ENCODE peak calls at places on chromosomes 4 and X, in six cellular contexts. One of them, this sample, is unnamed.

GRCh38 chr4:69536980-69537379 is 41.3 kb upstream of the UGT2B4 start:
- DNase-seq in foreskin fibroblast: no peak
- DNase-seq in IMR-90: no peak
- DNase-seq in Panc1: no peak
- DNase-seq in NB4: no peak
- DNase-seq in BJ: no peak
- DNase-seq in this sample: no peak

GRCh38 chrX:110056419-110056818 is 53.5 kb downstream of the TMEM164 start:
- DNase-seq in BJ: no peak
- DNase-seq in foreskin fibroblast: no peak
- DNase-seq in Panc1: no peak
- DNase-seq in NB4: no peak
- DNase-seq in IMR-90: no peak
- DNase-seq in this sample: no peak

GRCh38 chr4:48352793-48353192 is 11.5 kb downstream of the SLAIN2 start:
- DNase-seq in foreskin fibroblast: no peak
- DNase-seq in BJ: no peak
- DNase-seq in IMR-90: no peak
- DNase-seq in Panc1: no peak
- DNase-seq in NB4: no peak
- DNase-seq in this sample: no peak

GRCh38 chr4:115113382-115114106 is at the start of gene NDST4:
- DNase-seq in BJ: no peak
- DNase-seq in NB4: no peak
- DNase-seq in Panc1: no peak
- DNase-seq in foreskin fibroblast: peak
- DNase-seq in IMR-90: no peak
- DNase-seq in this sample: peak

GRCh38 chr4:147361726-147362125 is 119.2 kb upstream of the EDNRA start:
- DNase-seq in Panc1: no peak
- DNase-seq in IMR-90: peak
- DNase-seq in BJ: peak
- DNase-seq in NB4: no peak
- DNase-seq in foreskin fibroblast: peak
- DNase-seq in this sample: peak

GRCh38 chrX:55668084-55668483 is 44.9 kb downstream of the FOXR2 start:
- DNase-seq in Panc1: no peak
- DNase-seq in foreskin fibroblast: no peak
- DNase-seq in IMR-90: no peak
- DNase-seq in BJ: no peak
- DNase-seq in NB4: no peak
- DNase-seq in this sample: no peak

GRCh38 chr4:25810815-25811690 is 51.7 kb downstream of the SEL1L3 start:
- DNase-seq in Panc1: peak
- DNase-seq in IMR-90: peak
- DNase-seq in foreskin fibroblast: no peak
- DNase-seq in NB4: no peak
- DNase-seq in BJ: no peak
- DNase-seq in this sample: no peak

GRCh38 chrX:86061407-86061806 is 14.0 kb upstream of the CHM start:
- DNase-seq in foreskin fibroblast: no peak
- DNase-seq in BJ: no peak
- DNase-seq in Panc1: no peak
- DNase-seq in IMR-90: no peak
- DNase-seq in NB4: no peak
- DNase-seq in this sample: no peak

GRCh38 chr4:70994069-70994366 is 569 bp downstream of the DCK start:
- DNase-seq in foreskin fibroblast: no peak
- DNase-seq in Panc1: no peak
- DNase-seq in BJ: no peak
- DNase-seq in NB4: peak
- DNase-seq in IMR-90: no peak
- DNase-seq in this sample: no peak

GRCh38 chr4:11480683-11481082 is 52.0 kb upstream of the HS3ST1 start:
- DNase-seq in NB4: peak
- DNase-seq in IMR-90: peak
- DNase-seq in BJ: no peak
- DNase-seq in foreskin fibroblast: no peak
- DNase-seq in Panc1: no peak
- DNase-seq in this sample: no peak

GRCh38 chrX:78199851-78200250 is 60.4 kb upstream of the TAF9B start:
- DNase-seq in BJ: no peak
- DNase-seq in NB4: peak
- DNase-seq in foreskin fibroblast: peak
- DNase-seq in IMR-90: peak
- DNase-seq in Panc1: no peak
- DNase-seq in this sample: no peak

GRCh38 chrX:67648361-67648760 is 104.5 kb downstream of the AR start:
- DNase-seq in BJ: no peak
- DNase-seq in Panc1: no peak
- DNase-seq in NB4: no peak
- DNase-seq in foreskin fibroblast: no peak
- DNase-seq in IMR-90: no peak
- DNase-seq in this sample: no peak

GRCh38 chrX:136850441-136851175 is 29.9 kb downstream of the RBMX start:
- DNase-seq in foreskin fibroblast: no peak
- DNase-seq in NB4: peak
- DNase-seq in IMR-90: no peak
- DNase-seq in BJ: no peak
- DNase-seq in Panc1: no peak
- DNase-seq in this sample: no peak

GRCh38 chr4:1204828-1205591 is 32.6 kb upstream of the SPON2 start:
- DNase-seq in IMR-90: no peak
- DNase-seq in BJ: no peak
- DNase-seq in NB4: no peak
- DNase-seq in foreskin fibroblast: peak
- DNase-seq in Panc1: no peak
- DNase-seq in this sample: no peak

GRCh38 chrX:17174671-17175070 is 200.3 kb upstream of the NHS start:
- DNase-seq in NB4: no peak
- DNase-seq in foreskin fibroblast: peak
- DNase-seq in Panc1: no peak
- DNase-seq in IMR-90: no peak
- DNase-seq in BJ: no peak
- DNase-seq in this sample: no peak

GRCh38 chr4:48801016-48801715 is 21.1 kb upstream of the FRYL start:
- DNase-seq in IMR-90: no peak
- DNase-seq in NB4: no peak
- DNase-seq in Panc1: no peak
- DNase-seq in foreskin fibroblast: no peak
- DNase-seq in BJ: no peak
- DNase-seq in this sample: no peak

GRCh38 chrX:13495232-13495631 is 74.2 kb upstream of the EGFL6 start:
- DNase-seq in BJ: no peak
- DNase-seq in foreskin fibroblast: no peak
- DNase-seq in Panc1: no peak
- DNase-seq in IMR-90: no peak
- DNase-seq in NB4: no peak
- DNase-seq in this sample: no peak

GRCh38 chr4:87910795-87911194 is 64.7 kb upstream of the SPP1 start:
- DNase-seq in BJ: no peak
- DNase-seq in NB4: no peak
- DNase-seq in foreskin fibroblast: no peak
- DNase-seq in IMR-90: no peak
- DNase-seq in Panc1: no peak
- DNase-seq in this sample: no peak

GRCh38 chr4:70705856-70706461 is 15.8 kb upstream of the RUFY3 start:
- DNase-seq in foreskin fibroblast: no peak
- DNase-seq in NB4: no peak
- DNase-seq in Panc1: no peak
- DNase-seq in BJ: peak
- DNase-seq in IMR-90: peak
- DNase-seq in this sample: no peak

GRCh38 chr4:152806492-152807125 is 26.9 kb downstream of the ARFIP1 start:
- DNase-seq in foreskin fibroblast: no peak
- DNase-seq in Panc1: no peak
- DNase-seq in NB4: no peak
- DNase-seq in IMR-90: no peak
- DNase-seq in BJ: no peak
- DNase-seq in this sample: no peak

GRCh38 chr4:53364624-53365023 is 1.2 kb downstream of the SCFD2 start:
- DNase-seq in Panc1: no peak
- DNase-seq in BJ: no peak
- DNase-seq in IMR-90: no peak
- DNase-seq in NB4: no peak
- DNase-seq in foreskin fibroblast: no peak
- DNase-seq in this sample: no peak

GRCh38 chr4:79574741-79575451 is 166.9 kb upstream of the GK2 start:
- DNase-seq in IMR-90: no peak
- DNase-seq in Panc1: no peak
- DNase-seq in foreskin fibroblast: no peak
- DNase-seq in BJ: no peak
- DNase-seq in NB4: no peak
- DNase-seq in this sample: no peak

GRCh38 chr4:11585506-11585905 is 156.8 kb upstream of the HS3ST1 start:
- DNase-seq in foreskin fibroblast: peak
- DNase-seq in NB4: no peak
- DNase-seq in BJ: no peak
- DNase-seq in Panc1: no peak
- DNase-seq in IMR-90: no peak
- DNase-seq in this sample: peak

GRCh38 chr4:155944516-155944915 is 9.2 kb downstream of the CTSO start:
- DNase-seq in foreskin fibroblast: no peak
- DNase-seq in IMR-90: peak
- DNase-seq in BJ: no peak
- DNase-seq in Panc1: no peak
- DNase-seq in NB4: no peak
- DNase-seq in this sample: no peak

GRCh38 chrX:81900522-81900921 is 698.6 kb downstream of the SH3BGRL start:
- DNase-seq in Panc1: no peak
- DNase-seq in IMR-90: no peak
- DNase-seq in BJ: no peak
- DNase-seq in foreskin fibroblast: no peak
- DNase-seq in NB4: no peak
- DNase-seq in this sample: no peak

GRCh38 chrX:103376979-103377324 is 614 bp downstream of the BEX3 start:
- DNase-seq in IMR-90: peak
- DNase-seq in Panc1: no peak
- DNase-seq in foreskin fibroblast: no peak
- DNase-seq in NB4: no peak
- DNase-seq in BJ: no peak
- DNase-seq in this sample: no peak

GRCh38 chrX:9183481-9183880 is 149.6 kb upstream of the FAM9B start:
- DNase-seq in BJ: no peak
- DNase-seq in Panc1: no peak
- DNase-seq in NB4: no peak
- DNase-seq in IMR-90: no peak
- DNase-seq in foreskin fibroblast: no peak
- DNase-seq in this sample: no peak

GRCh38 chrX:10484683-10485247 is 135.6 kb downstream of the MID1 start:
- DNase-seq in NB4: no peak
- DNase-seq in IMR-90: peak
- DNase-seq in BJ: no peak
- DNase-seq in foreskin fibroblast: no peak
- DNase-seq in Panc1: no peak
- DNase-seq in this sample: no peak

GRCh38 chr4:153790962-153791551 is 2.2 kb upstream of the SFRP2 start:
- DNase-seq in BJ: no peak
- DNase-seq in IMR-90: no peak
- DNase-seq in foreskin fibroblast: peak
- DNase-seq in NB4: no peak
- DNase-seq in Panc1: no peak
- DNase-seq in this sample: no peak

DNA sequence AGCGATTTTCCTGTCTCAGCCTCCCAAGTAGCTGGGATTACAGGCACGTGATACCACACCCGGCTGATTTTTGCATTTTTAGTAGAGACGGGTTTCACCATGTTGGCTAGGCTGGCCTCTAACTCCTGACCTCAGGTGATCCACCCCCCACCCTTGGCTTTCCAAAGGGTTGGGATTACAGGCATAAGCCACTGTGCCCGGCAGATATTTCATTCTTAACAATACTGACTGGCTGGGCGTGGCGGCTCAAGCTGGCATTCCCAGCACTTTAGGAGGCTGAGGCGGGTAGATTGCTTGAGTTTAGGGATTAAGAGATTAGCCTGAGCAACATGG is 1.3 kb downstream of the PQBP1 start:
- DNase-seq in foreskin fibroblast: no peak
- DNase-seq in Panc1: no peak
- DNase-seq in NB4: no peak
- DNase-seq in BJ: no peak
- DNase-seq in IMR-90: no peak
- DNase-seq in this sample: no peak
- H3K4me3 ChIP-seq in foreskin fibroblast: no peak
- H3K4me3 ChIP-seq in Panc1: peak
- H3K4me3 ChIP-seq in NB4: no peak
- H3K4me3 ChIP-seq in BJ: no peak
- H3K4me3 ChIP-seq in IMR-90: no peak
- H3K4me3 ChIP-seq in this sample: no peak

GRCh38 chr4:67714955-67715354 is 14.0 kb upstream of the UBA6 start:
- DNase-seq in BJ: no peak
- DNase-seq in foreskin fibroblast: no peak
- DNase-seq in NB4: no peak
- DNase-seq in IMR-90: no peak
- DNase-seq in Panc1: no peak
- DNase-seq in this sample: no peak
- TF ChIP-seq CTCF in BJ: no peak
- TF ChIP-seq CTCF in foreskin fibroblast: no peak
- TF ChIP-seq CTCF in NB4: no peak
- TF ChIP-seq CTCF in IMR-90: no peak
- TF ChIP-seq CTCF in Panc1: no peak
- TF ChIP-seq CTCF in this sample: no peak

GRCh38 chrX:3485727-3486126 is 139.3 kb upstream of the MXRA5 start:
- DNase-seq in Panc1: no peak
- DNase-seq in BJ: no peak
- DNase-seq in NB4: no peak
- DNase-seq in foreskin fibroblast: no peak
- DNase-seq in IMR-90: no peak
- DNase-seq in this sample: no peak
- H3K4me3 ChIP-seq in Panc1: no peak
- H3K4me3 ChIP-seq in BJ: no peak
- H3K4me3 ChIP-seq in NB4: no peak
- H3K4me3 ChIP-seq in foreskin fibroblast: no peak
- H3K4me3 ChIP-seq in IMR-90: no peak
- H3K4me3 ChIP-seq in this sample: no peak

GRCh38 chr4:157220026-157220881 is at the start of gene GRIA2:
- DNase-seq in BJ: no peak
- DNase-seq in IMR-90: peak
- DNase-seq in NB4: peak
- DNase-seq in foreskin fibroblast: peak
- DNase-seq in Panc1: no peak
- DNase-seq in this sample: no peak

GRCh38 chr4:157221426-157221894 is 932 bp downstream of the GRIA2 start:
- DNase-seq in foreskin fibroblast: peak
- DNase-seq in NB4: no peak
- DNase-seq in BJ: no peak
- DNase-seq in IMR-90: no peak
- DNase-seq in Panc1: no peak
- DNase-seq in this sample: no peak

GRCh38 chr4:157222764-157223145 is 2.2 kb downstream of the GRIA2 start:
- DNase-seq in IMR-90: no peak
- DNase-seq in BJ: no peak
- DNase-seq in foreskin fibroblast: no peak
- DNase-seq in Panc1: no peak
- DNase-seq in NB4: no peak
- DNase-seq in this sample: no peak

GRCh38 chr4:157221895-157222763 is 1.6 kb downstream of the GRIA2 start:
- DNase-seq in BJ: no peak
- DNase-seq in IMR-90: no peak
- DNase-seq in NB4: no peak
- DNase-seq in foreskin fibroblast: peak
- DNase-seq in Panc1: no peak
- DNase-seq in this sample: no peak

GRCh38 chr4:157217708-157218107 is 2.8 kb upstream of the GRIA2 start:
- DNase-seq in BJ: no peak
- DNase-seq in Panc1: no peak
- DNase-seq in foreskin fibroblast: peak
- DNase-seq in NB4: peak
- DNase-seq in IMR-90: peak
- DNase-seq in this sample: no peak
- TF ChIP-seq CTCF in BJ: peak
- TF ChIP-seq CTCF in Panc1: peak
- TF ChIP-seq CTCF in foreskin fibroblast: peak
- TF ChIP-seq CTCF in NB4: peak
- TF ChIP-seq CTCF in IMR-90: peak
- TF ChIP-seq CTCF in this sample: peak